ENCODE peak calls at places on chromosomes 13 and 19, in eight cellular contexts. One of them, this sample, is unnamed.

GRCh38 chr13:31122143-31122542 is 39.6 kb downstream of the HSPH1 start:
- DNase-seq in Caco-2: no peak
- DNase-seq in CD8-positive, alpha-beta T cell: no peak
- DNase-seq in mesenchymal stem cell: no peak
- DNase-seq in heart left ventricle: no peak
- DNase-seq in pancreas: no peak
- DNase-seq in fibroblast of lung: no peak
- DNase-seq in H9: no peak
- DNase-seq in this sample: no peak

GRCh38 chr19:13978306-13978705 is 26.0 kb downstream of the DCAF15 start:
- DNase-seq in Caco-2: peak; percentile 85
- DNase-seq in CD8-positive, alpha-beta T cell: peak; percentile 42
- DNase-seq in mesenchymal stem cell: peak; percentile 75
- DNase-seq in heart left ventricle: peak; percentile 87
- DNase-seq in pancreas: no peak
- DNase-seq in fibroblast of lung: no peak
- DNase-seq in H9: peak; percentile 99
- DNase-seq in this sample: no peak

GRCh38 chr19:21256722-21257121 is 72.5 kb downstream of the ZNF708 start:
- DNase-seq in Caco-2: peak; percentile 10
- DNase-seq in CD8-positive, alpha-beta T cell: no peak
- DNase-seq in mesenchymal stem cell: no peak
- DNase-seq in heart left ventricle: no peak
- DNase-seq in pancreas: no peak
- DNase-seq in fibroblast of lung: peak; percentile 13
- DNase-seq in H9: no peak
- DNase-seq in this sample: no peak

GRCh38 chr13:95386370-95386769 is 85.1 kb upstream of the ABCC4 start:
- DNase-seq in Caco-2: no peak
- DNase-seq in CD8-positive, alpha-beta T cell: no peak
- DNase-seq in mesenchymal stem cell: no peak
- DNase-seq in heart left ventricle: no peak
- DNase-seq in pancreas: no peak
- DNase-seq in fibroblast of lung: no peak
- DNase-seq in H9: no peak
- DNase-seq in this sample: no peak

GRCh38 chr13:49756263-49756662 is 36.2 kb downstream of the KPNA3 start:
- DNase-seq in Caco-2: no peak
- DNase-seq in CD8-positive, alpha-beta T cell: no peak
- DNase-seq in mesenchymal stem cell: no peak
- DNase-seq in heart left ventricle: no peak
- DNase-seq in pancreas: no peak
- DNase-seq in fibroblast of lung: no peak
- DNase-seq in H9: no peak
- DNase-seq in this sample: no peak

GRCh38 chr13:23960566-23961156 is 63.4 kb upstream of the C1QTNF9B start:
- DNase-seq in Caco-2: peak; percentile 70
- DNase-seq in CD8-positive, alpha-beta T cell: no peak
- DNase-seq in mesenchymal stem cell: peak; percentile 63
- DNase-seq in heart left ventricle: no peak
- DNase-seq in pancreas: no peak
- DNase-seq in fibroblast of lung: peak; percentile 48
- DNase-seq in H9: no peak
- DNase-seq in this sample: peak; percentile 11

GRCh38 chr19:51607077-51607476 is 23.1 kb downstream of the SIGLEC5 start:
- DNase-seq in Caco-2: no peak
- DNase-seq in CD8-positive, alpha-beta T cell: no peak
- DNase-seq in mesenchymal stem cell: no peak
- DNase-seq in heart left ventricle: no peak
- DNase-seq in pancreas: no peak
- DNase-seq in fibroblast of lung: no peak
- DNase-seq in H9: no peak
- DNase-seq in this sample: no peak

GRCh38 chr19:11848594-11849263 is at the start of gene ZNF439:
- DNase-seq in Caco-2: peak; percentile 83
- DNase-seq in CD8-positive, alpha-beta T cell: peak; percentile 83
- DNase-seq in mesenchymal stem cell: no peak
- DNase-seq in heart left ventricle: peak; percentile 92
- DNase-seq in pancreas: peak; percentile 84
- DNase-seq in fibroblast of lung: peak; percentile 68
- DNase-seq in H9: peak; percentile 37
- DNase-seq in this sample: peak; percentile 62

GRCh38 chr13:43346427-43346826 is 323.0 kb downstream of the DNAJC15 start:
- DNase-seq in Caco-2: no peak
- DNase-seq in CD8-positive, alpha-beta T cell: no peak
- DNase-seq in mesenchymal stem cell: peak; percentile 15
- DNase-seq in heart left ventricle: no peak
- DNase-seq in pancreas: no peak
- DNase-seq in fibroblast of lung: peak; percentile 52
- DNase-seq in H9: no peak
- DNase-seq in this sample: no peak

GRCh38 chr19:48796468-48797083 is 14.3 kb downstream of the BCAT2 start:
- DNase-seq in Caco-2: no peak
- DNase-seq in CD8-positive, alpha-beta T cell: no peak
- DNase-seq in mesenchymal stem cell: no peak
- DNase-seq in heart left ventricle: no peak
- DNase-seq in pancreas: no peak
- DNase-seq in fibroblast of lung: no peak
- DNase-seq in H9: no peak
- DNase-seq in this sample: no peak

GRCh38 chr19:39261704-39262103 is 6.5 kb upstream of the IFNL2 start:
- DNase-seq in Caco-2: no peak
- DNase-seq in CD8-positive, alpha-beta T cell: no peak
- DNase-seq in mesenchymal stem cell: no peak
- DNase-seq in heart left ventricle: no peak
- DNase-seq in pancreas: no peak
- DNase-seq in fibroblast of lung: no peak
- DNase-seq in H9: no peak
- DNase-seq in this sample: no peak

GRCh38 chr13:26759907-26760834 is at the start of gene GPR12:
- DNase-seq in Caco-2: no peak
- DNase-seq in CD8-positive, alpha-beta T cell: no peak
- DNase-seq in mesenchymal stem cell: no peak
- DNase-seq in heart left ventricle: no peak
- DNase-seq in pancreas: no peak
- DNase-seq in fibroblast of lung: peak; percentile 4
- DNase-seq in H9: no peak
- DNase-seq in this sample: no peak

GRCh38 chr19:47511128-47511517 is 3.7 kb downstream of the NAPA start:
- DNase-seq in Caco-2: no peak
- DNase-seq in CD8-positive, alpha-beta T cell: no peak
- DNase-seq in mesenchymal stem cell: no peak
- DNase-seq in heart left ventricle: peak; percentile 57
- DNase-seq in pancreas: peak; percentile 68
- DNase-seq in fibroblast of lung: no peak
- DNase-seq in H9: no peak
- DNase-seq in this sample: no peak

GRCh38 chr19:2720777-2721569 is at the start of gene DIRAS1:
- DNase-seq in Caco-2: no peak
- DNase-seq in CD8-positive, alpha-beta T cell: no peak
- DNase-seq in mesenchymal stem cell: no peak
- DNase-seq in heart left ventricle: no peak
- DNase-seq in pancreas: no peak
- DNase-seq in fibroblast of lung: no peak
- DNase-seq in H9: peak; percentile 63
- DNase-seq in this sample: no peak

GRCh38 chr19:42577016-42577415 is 17.7 kb downstream of the CEACAM8 start:
- DNase-seq in Caco-2: no peak
- DNase-seq in CD8-positive, alpha-beta T cell: no peak
- DNase-seq in mesenchymal stem cell: no peak
- DNase-seq in heart left ventricle: no peak
- DNase-seq in pancreas: no peak
- DNase-seq in fibroblast of lung: no peak
- DNase-seq in H9: no peak
- DNase-seq in this sample: no peak

GRCh38 chr19:48608798-48609263 is 2.3 kb downstream of the SPACA4 start:
- DNase-seq in Caco-2: peak; percentile 70
- DNase-seq in CD8-positive, alpha-beta T cell: peak; percentile 51
- DNase-seq in mesenchymal stem cell: no peak
- DNase-seq in heart left ventricle: no peak
- DNase-seq in pancreas: no peak
- DNase-seq in fibroblast of lung: peak; percentile 37
- DNase-seq in H9: peak; percentile 81
- DNase-seq in this sample: no peak

DNA sequence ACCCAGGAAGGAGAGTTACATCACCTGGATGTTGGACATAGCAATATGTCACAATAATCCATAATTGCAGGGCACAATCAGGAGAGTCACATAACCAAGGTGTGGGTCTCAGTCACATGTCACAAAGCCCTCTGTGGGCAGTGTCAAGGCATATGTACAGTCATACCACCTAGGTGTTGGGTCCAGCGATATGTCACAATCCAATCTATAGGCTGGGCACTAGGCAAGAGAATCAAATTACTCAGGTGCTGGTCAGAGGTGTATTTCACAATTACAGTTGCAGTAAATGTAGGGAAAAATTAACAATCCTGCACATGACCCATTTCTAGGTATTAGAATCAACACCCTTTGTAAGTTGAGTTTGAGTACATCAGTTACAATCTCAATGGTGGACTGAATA is 126.2 kb upstream of the ZNF91 start:
- DNase-seq in Caco-2: no peak
- DNase-seq in CD8-positive, alpha-beta T cell: no peak
- DNase-seq in mesenchymal stem cell: no peak
- DNase-seq in heart left ventricle: no peak
- DNase-seq in pancreas: no peak
- DNase-seq in fibroblast of lung: no peak
- DNase-seq in H9: no peak
- DNase-seq in this sample: no peak
- H3K9me3 ChIP-seq in Caco-2: peaks cover 3% of the 10 kb centered on the region
- H3K9me3 ChIP-seq in CD8-positive, alpha-beta T cell: no peaks in the 10 kb centered on the region
- H3K9me3 ChIP-seq in mesenchymal stem cell: peaks cover 59% of the 10 kb centered on the region
- H3K9me3 ChIP-seq in heart left ventricle: no peaks in the 10 kb centered on the region
- H3K9me3 ChIP-seq in pancreas: no peaks in the 10 kb centered on the region
- H3K9me3 ChIP-seq in fibroblast of lung: no peaks in the 10 kb centered on the region
- H3K9me3 ChIP-seq in H9: peaks cover 75% of the 10 kb centered on the region
- H3K9me3 ChIP-seq in this sample: peaks cover 8% of the 10 kb centered on the region

GRCh38 chr13:20426766-20427448 is 98.8 kb downstream of the CRYL1 start:
- DNase-seq in Caco-2: no peak
- DNase-seq in CD8-positive, alpha-beta T cell: no peak
- DNase-seq in mesenchymal stem cell: peak; percentile 24
- DNase-seq in heart left ventricle: no peak
- DNase-seq in pancreas: no peak
- DNase-seq in fibroblast of lung: no peak
- DNase-seq in H9: no peak
- DNase-seq in this sample: no peak
- H3K4me1 ChIP-seq in Caco-2: no peaks in the 10 kb centered on the region
- H3K4me1 ChIP-seq in CD8-positive, alpha-beta T cell: no peaks in the 10 kb centered on the region
- H3K4me1 ChIP-seq in mesenchymal stem cell: peaks cover 24% of the 10 kb centered on the region
- H3K4me1 ChIP-seq in heart left ventricle: peaks cover 20% of the 10 kb centered on the region
- H3K4me1 ChIP-seq in pancreas: no peaks in the 10 kb centered on the region
- H3K4me1 ChIP-seq in fibroblast of lung: no peaks in the 10 kb centered on the region
- H3K4me1 ChIP-seq in H9: no peaks in the 10 kb centered on the region
- H3K4me1 ChIP-seq in this sample: peaks cover 15% of the 10 kb centered on the region

GRCh38 chr19:30225615-30226463 is 146.3 kb upstream of the ZNF536 start:
- DNase-seq in Caco-2: no peak
- DNase-seq in CD8-positive, alpha-beta T cell: no peak
- DNase-seq in mesenchymal stem cell: no peak
- DNase-seq in heart left ventricle: no peak
- DNase-seq in pancreas: no peak
- DNase-seq in fibroblast of lung: no peak
- DNase-seq in H9: no peak
- DNase-seq in this sample: no peak

GRCh38 chr19:30222428-30222873 is 149.7 kb upstream of the ZNF536 start:
- DNase-seq in Caco-2: peak; percentile 29
- DNase-seq in CD8-positive, alpha-beta T cell: no peak
- DNase-seq in mesenchymal stem cell: no peak
- DNase-seq in heart left ventricle: no peak
- DNase-seq in pancreas: no peak
- DNase-seq in fibroblast of lung: no peak
- DNase-seq in H9: peak; percentile 62
- DNase-seq in this sample: no peak

GRCh38 chr19:30224689-30225606 is 147.2 kb upstream of the ZNF536 start:
- DNase-seq in Caco-2: no peak
- DNase-seq in CD8-positive, alpha-beta T cell: no peak
- DNase-seq in mesenchymal stem cell: no peak
- DNase-seq in heart left ventricle: no peak
- DNase-seq in pancreas: no peak
- DNase-seq in fibroblast of lung: no peak
- DNase-seq in H9: no peak
- DNase-seq in this sample: peak; percentile 37

GRCh38 chr19:30222993-30223865 is 149.0 kb upstream of the ZNF536 start:
- DNase-seq in Caco-2: no peak
- DNase-seq in CD8-positive, alpha-beta T cell: no peak
- DNase-seq in mesenchymal stem cell: no peak
- DNase-seq in heart left ventricle: no peak
- DNase-seq in pancreas: no peak
- DNase-seq in fibroblast of lung: no peak
- DNase-seq in H9: peak; percentile 63
- DNase-seq in this sample: no peak

DNA sequence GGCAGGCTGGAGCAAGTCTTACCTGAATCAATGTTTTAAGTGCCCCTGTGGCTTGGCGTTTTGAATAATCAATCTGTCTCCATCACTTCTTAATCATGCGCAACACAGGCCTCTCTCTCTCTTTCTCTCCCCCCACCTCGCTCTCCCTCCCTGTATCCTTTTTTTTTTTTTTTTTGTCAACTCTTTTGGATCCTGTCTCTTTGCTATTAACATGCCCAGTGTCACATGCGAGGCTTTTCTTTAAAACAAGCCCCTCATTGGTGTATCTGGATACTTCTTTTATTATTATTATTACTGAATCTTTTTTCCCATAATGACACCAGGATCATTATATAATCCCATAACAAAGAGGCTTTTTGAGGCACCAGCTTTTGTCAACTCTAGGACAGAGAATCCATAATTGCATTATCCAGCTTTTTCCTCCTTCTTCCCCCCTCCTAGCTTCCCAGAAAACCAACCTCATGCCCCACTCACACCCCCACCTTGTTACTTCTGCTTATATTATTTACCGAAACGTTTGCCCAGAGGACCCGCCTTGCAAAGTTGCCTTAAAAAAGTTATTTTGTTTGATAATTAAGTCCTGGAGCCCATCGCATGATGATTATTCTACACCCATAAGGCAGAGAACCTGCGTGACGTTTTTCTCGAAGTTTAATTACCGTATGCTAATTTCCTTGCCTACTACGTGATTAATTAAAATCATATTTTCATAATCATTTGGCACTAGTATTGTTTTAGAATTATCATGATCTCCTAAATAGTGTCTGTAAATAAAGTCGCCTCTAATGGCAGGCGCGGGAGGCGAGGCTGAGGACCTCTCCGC is 148.1 kb upstream of the ZNF536 start:
- DNase-seq in Caco-2: no peak
- DNase-seq in CD8-positive, alpha-beta T cell: no peak
- DNase-seq in mesenchymal stem cell: no peak
- DNase-seq in heart left ventricle: no peak
- DNase-seq in pancreas: no peak
- DNase-seq in fibroblast of lung: no peak
- DNase-seq in H9: no peak
- DNase-seq in this sample: no peak
- H3K27me3 ChIP-seq in Caco-2: no peaks in the 10 kb centered on the region
- H3K27me3 ChIP-seq in CD8-positive, alpha-beta T cell: peaks cover 16% of the 10 kb centered on the region
- H3K27me3 ChIP-seq in mesenchymal stem cell: peaks cover 81% of the 10 kb centered on the region
- H3K27me3 ChIP-seq in heart left ventricle: peaks cover 48% of the 10 kb centered on the region
- H3K27me3 ChIP-seq in pancreas: no peaks in the 10 kb centered on the region
- H3K27me3 ChIP-seq in fibroblast of lung: peaks cover 13% of the 10 kb centered on the region
- H3K27me3 ChIP-seq in H9: peaks cover 43% of the 10 kb centered on the region
- H3K27me3 ChIP-seq in this sample: peaks cover 53% of the 10 kb centered on the region

GRCh38 chr19:33749619-33750175 is 47.0 kb upstream of the KCTD15 start:
- DNase-seq in Caco-2: no peak
- DNase-seq in CD8-positive, alpha-beta T cell: no peak
- DNase-seq in mesenchymal stem cell: no peak
- DNase-seq in heart left ventricle: no peak
- DNase-seq in pancreas: no peak
- DNase-seq in fibroblast of lung: no peak
- DNase-seq in H9: no peak
- DNase-seq in this sample: no peak
- H3K9me3 ChIP-seq in Caco-2: no peaks in the 10 kb centered on the region
- H3K9me3 ChIP-seq in CD8-positive, alpha-beta T cell: no peaks in the 10 kb centered on the region
- H3K9me3 ChIP-seq in mesenchymal stem cell: no peaks in the 10 kb centered on the region
- H3K9me3 ChIP-seq in heart left ventricle: no peaks in the 10 kb centered on the region
- H3K9me3 ChIP-seq in pancreas: no peaks in the 10 kb centered on the region
- H3K9me3 ChIP-seq in fibroblast of lung: no peaks in the 10 kb centered on the region
- H3K9me3 ChIP-seq in H9: no peaks in the 10 kb centered on the region
- H3K9me3 ChIP-seq in this sample: no peaks in the 10 kb centered on the region

This sample was measured in SJSA1.